ENCODE peak calls at places on chromosomes 7 and 10, in nine cellular contexts. I, H, P, C, K, X, J, B and G are unnamed samples.

GRCh38 chr7:117386125-117386709 is 41.1 kb downstream of the ASZ1 start:
- DNase-seq in I (no peak), H (no peak), P (no peak), C (no peak), K (no peak), X (no peak), J (no peak), B (peak), G (no peak)

GRCh38 chr7:101162551-101163280 is 2.7 kb downstream of the VGF start:
- DNase-seq in I (peak), H (no peak), P (peak), C (no peak), K (no peak), X (peak), J (no peak), B (peak), G (no peak)

GRCh38 chr10:110859206-110859946 is 12.4 kb upstream of the PDCD4 start:
- DNase-seq in I (no peak), H (no peak), P (no peak), C (no peak), K (no peak), X (no peak), J (no peak), B (no peak), G (no peak)

GRCh38 chr7:86664486-86664885 is 20.8 kb downstream of the GRM3 start:
- DNase-seq in I (no peak), H (no peak), P (no peak), C (no peak), K (no peak), X (no peak), J (no peak), B (no peak), G (no peak)

GRCh38 chr7:36474283-36475010 is 84.8 kb downstream of the ANLN start:
- DNase-seq in I (no peak), H (no peak), P (no peak), C (no peak), K (no peak), X (no peak), J (no peak), B (no peak), G (no peak)

GRCh38 chr10:79473511-79474095 is 28.2 kb upstream of the ZCCHC24 start:
- DNase-seq in I (no peak), H (no peak), P (peak), C (no peak), K (no peak), X (no peak), J (no peak), B (no peak), G (no peak)

GRCh38 chr10:119701861-119702260 is 24.0 kb upstream of the INPP5F start:
- DNase-seq in I (peak), H (no peak), P (no peak), C (no peak), K (no peak), X (no peak), J (no peak), B (peak), G (no peak)

GRCh38 chr10:113252650-113253560 is 299.9 kb upstream of the HABP2 start:
- DNase-seq in I (no peak), H (no peak), P (no peak), C (no peak), K (no peak), X (no peak), J (no peak), B (no peak), G (no peak)

GRCh38 chr7:67673861-67674260 is 677.2 kb downstream of the TYW1 start:
- DNase-seq in I (no peak), H (no peak), P (no peak), C (no peak), K (no peak), X (no peak), J (no peak), B (no peak), G (no peak)

GRCh38 chr7:143290293-143290692 is 2.1 kb downstream of the CASP2 start:
- DNase-seq in I (no peak), H (no peak), P (no peak), C (no peak), K (no peak), X (no peak), J (no peak), B (no peak), G (no peak)

GRCh38 chr7:333399-333776 is 43.4 kb downstream of the FOXL3 start:
- DNase-seq in I (no peak), H (peak), P (no peak), C (no peak), K (peak), X (no peak), J (peak), B (no peak), G (no peak)

DNA sequence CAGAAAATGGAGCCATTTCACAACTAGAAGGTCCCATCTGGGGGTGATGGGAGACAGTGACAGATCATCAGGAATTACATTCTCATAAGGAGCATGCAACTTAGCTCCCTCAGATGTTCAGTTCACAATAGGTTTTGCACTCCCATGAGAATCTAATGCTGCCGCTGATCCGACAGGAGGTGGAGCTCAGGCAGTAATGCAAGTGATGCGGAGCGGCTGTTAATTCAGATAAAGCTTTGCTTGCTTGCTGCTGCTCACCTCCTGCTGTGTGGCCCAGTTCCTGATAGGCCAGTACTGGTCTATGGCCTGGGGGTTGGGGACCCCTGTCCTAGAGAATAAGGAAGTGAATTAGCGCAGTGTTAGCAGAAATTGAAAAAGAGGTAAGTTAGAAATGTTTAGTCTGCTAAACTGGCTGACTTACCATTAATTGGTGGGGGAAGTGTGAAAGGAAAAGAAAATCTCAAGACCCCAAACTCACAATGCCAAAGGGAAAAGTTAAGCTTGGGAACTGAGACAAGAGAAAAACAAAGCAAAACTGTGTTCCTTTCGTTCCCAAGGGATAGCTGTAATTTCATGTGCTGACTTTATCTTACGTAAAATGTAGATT is 76.4 kb downstream of the LYZL2 start:
- DNase-seq in I (peak), H (no peak), P (no peak), C (no peak), K (no peak), X (no peak), J (peak), B (no peak), G (no peak)
- H3K4me3 ChIP-seq in I (peak), H (no peak), P (no peak), C (no peak), K (no peak), X (no peak), J (no peak), B (no peak), G (no peak)

DNA sequence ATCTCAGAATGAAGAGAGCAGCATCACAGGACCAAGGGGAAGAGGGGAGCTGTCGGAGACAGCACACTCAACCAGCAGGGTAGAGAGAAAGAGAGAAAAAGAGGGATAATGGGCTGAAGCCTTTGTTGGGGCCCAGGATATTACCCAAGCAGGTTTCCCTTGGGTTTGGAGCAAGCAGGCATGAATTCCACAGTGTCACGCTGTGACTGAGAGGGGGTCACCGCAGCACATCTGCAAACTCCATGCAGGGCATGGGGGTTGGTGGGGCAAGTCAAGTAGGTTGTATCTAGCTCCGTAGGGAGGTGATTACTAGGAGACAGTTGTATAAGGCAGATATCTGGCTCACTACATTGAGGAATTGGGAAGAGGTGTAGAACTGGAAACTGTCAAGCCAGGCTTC is 42.2 kb upstream of the SEMA3E start:
- DNase-seq in I (peak), H (no peak), P (no peak), C (no peak), K (no peak), X (no peak), J (no peak), B (no peak), G (no peak)
- H3K27ac ChIP-seq in I (peak), H (no peak), P (no peak), C (no peak), K (no peak), X (no peak), J (no peak), B (no peak), G (no peak)

GRCh38 chr7:100157334-100158228 is 942 bp downstream of the TRAPPC14 start:
- DNase-seq in I (peak), H (no peak), P (peak), C (no peak), K (no peak), X (peak), J (no peak), B (peak), G (peak)
- H3K4me3 ChIP-seq in I (peak), H (peak), P (peak), C (peak), K (peak), X (peak), J (peak), B (peak), G (peak)

DNA sequence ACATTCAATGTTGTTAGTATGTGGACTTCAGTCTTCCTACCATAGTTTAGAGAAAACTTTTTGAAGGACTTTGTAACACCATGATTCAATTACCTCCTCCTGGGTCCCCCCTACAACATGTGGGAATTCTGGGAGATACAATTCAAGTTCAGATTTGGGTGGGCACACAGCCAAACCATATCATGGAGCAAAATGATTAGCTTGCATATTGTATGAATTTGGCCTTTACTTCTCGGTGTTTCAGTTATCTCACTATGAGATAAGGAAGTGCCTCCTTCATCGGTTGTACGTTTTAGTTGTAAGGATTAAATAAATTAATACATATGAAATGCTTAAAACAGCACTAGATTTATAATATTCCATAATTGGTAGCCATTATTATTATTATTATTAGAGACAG is 428.7 kb downstream of the EXOC4 start:
- DNase-seq in I (no peak), H (no peak), P (no peak), C (no peak), K (no peak), X (no peak), J (no peak), B (no peak), G (no peak)
- H3K27ac ChIP-seq in I (peak), H (no peak), P (no peak), C (no peak), K (no peak), X (no peak), J (no peak), B (no peak), G (no peak)

GRCh38 chr7:80600046-80600445 is 38.4 kb upstream of the CD36 start:
- DNase-seq in I (no peak), H (no peak), P (no peak), C (no peak), K (no peak), X (no peak), J (no peak), B (no peak), G (no peak)

GRCh38 chr7:80608292-80608691 is 30.1 kb upstream of the CD36 start:
- DNase-seq in I (no peak), H (no peak), P (no peak), C (no peak), K (no peak), X (no peak), J (no peak), B (no peak), G (no peak)

GRCh38 chr7:80604436-80604835 is 34.0 kb upstream of the CD36 start:
- DNase-seq in I (no peak), H (no peak), P (no peak), C (no peak), K (no peak), X (no peak), J (no peak), B (no peak), G (no peak)

GRCh38 chr7:80602007-80602406 is 36.4 kb upstream of the CD36 start:
- DNase-seq in I (no peak), H (no peak), P (no peak), C (no peak), K (no peak), X (no peak), J (no peak), B (no peak), G (no peak)

GRCh38 chr7:80603940-80604339 is 34.5 kb upstream of the CD36 start:
- DNase-seq in I (no peak), H (no peak), P (no peak), C (no peak), K (no peak), X (no peak), J (no peak), B (no peak), G (no peak)
- H3K4me3 ChIP-seq in I (no peak), H (peak), P (no peak), C (peak), K (no peak), X (no peak), J (no peak), B (no peak), G (no peak)

GRCh38 chr10:126390324-126390723 is 2.0 kb upstream of the ADAM12 start:
- DNase-seq in I (no peak), H (no peak), P (no peak), C (no peak), K (no peak), X (no peak), J (no peak), B (no peak), G (no peak)
- H3K27ac ChIP-seq in I (no peak), H (no peak), P (no peak), C (no peak), K (peak), X (no peak), J (no peak), B (no peak), G (no peak)

DNA sequence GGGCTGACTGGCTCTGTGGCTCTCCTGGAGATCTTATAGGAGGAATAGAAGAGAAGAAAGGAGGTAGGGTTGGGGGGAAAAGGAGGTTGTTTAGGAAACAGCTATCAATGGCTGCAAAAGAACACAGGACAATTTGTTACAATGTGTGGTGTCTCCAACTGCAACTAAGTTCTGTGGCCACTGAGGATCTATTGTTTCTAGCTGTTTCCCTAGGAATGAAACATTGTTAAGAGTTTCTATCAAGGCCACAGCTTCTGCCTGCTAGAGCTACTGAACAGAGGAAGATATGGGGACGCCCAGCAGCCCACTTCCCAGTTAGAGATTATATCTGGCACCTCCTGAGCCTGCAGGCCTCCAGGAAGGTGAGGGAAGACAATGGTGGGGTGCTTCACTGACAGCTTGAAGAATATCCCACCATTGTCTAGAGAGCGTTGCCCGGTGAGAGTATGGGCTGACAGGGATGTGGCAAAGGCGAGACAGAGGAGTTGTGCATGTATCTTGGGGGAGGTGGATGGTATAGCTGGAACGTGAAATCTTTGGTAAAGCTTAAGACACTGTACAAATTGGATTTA is 4.0 kb downstream of the SCD start:
- DNase-seq in I (no peak), H (no peak), P (no peak), C (no peak), K (no peak), X (no peak), J (no peak), B (no peak), G (no peak)
- H3K4me3 ChIP-seq in I (peak), H (no peak), P (no peak), C (no peak), K (peak), X (peak), J (peak), B (peak), G (no peak)